ENCODE peak calls at places on chromosomes 5 and 9, in four cellular contexts. G is lung, T is WERI-Rb-1, J is tibial nerve. C is an unnamed sample.
A peak's percentile ranks its signal among the peaks of the same experiment; 100 is the strongest.

GRCh38 chr9:124513374-124513994 is 6.3 kb upstream of the NR5A1 start:
- DNase-seq in G (no peak), T (no peak), J (no peak), C (no peak)

GRCh38 chr5:159208508-159209437 is 580 bp downstream of the RNF145 start:
- DNase-seq in G (no peak), T (peak; percentile 47), J (peak; percentile 24), C (no peak)

GRCh38 chr5:145975361-145976066 is 39.1 kb downstream of the SH3RF2 start:
- DNase-seq in G (no peak), T (no peak), J (no peak), C (no peak)

GRCh38 chr9:110095776-110096175 is 112.2 kb downstream of the C9orf152 start:
- DNase-seq in G (no peak), T (no peak), J (no peak), C (no peak)

GRCh38 chr5:146703499-146703898 is 175.1 kb downstream of the PPP2R2B start:
- DNase-seq in G (no peak), T (no peak), J (no peak), C (no peak)

GRCh38 chr9:19050637-19051591 is 1.7 kb downstream of the RRAGA start:
- DNase-seq in G (no peak), T (no peak), J (no peak), C (no peak)

GRCh38 chr9:99680191-99680590 is 141.5 kb upstream of the NR4A3 start:
- DNase-seq in G (no peak), T (no peak), J (no peak), C (no peak)

GRCh38 chr5:102545175-102545574 is 46.4 kb upstream of the SLCO6A1 start:
- DNase-seq in G (no peak), T (peak; percentile 55), J (no peak), C (no peak)

GRCh38 chr9:129237195-129237611 is 59.1 kb upstream of the IER5L start:
- DNase-seq in G (no peak), T (no peak), J (no peak), C (peak; percentile 71)

GRCh38 chr5:170218730-170219129 is 14.1 kb upstream of the C5orf58 start:
- DNase-seq in G (no peak), T (no peak), J (no peak), C (no peak)

GRCh38 chr9:114404531-114404930 is 16.7 kb upstream of the AKNA start:
- DNase-seq in G (no peak), T (no peak), J (no peak), C (no peak)

GRCh38 chr9:127223810-127224177 is 40.8 kb upstream of the GARNL3 start:
- DNase-seq in G (no peak), T (no peak), J (no peak), C (no peak)

GRCh38 chr5:138951986-138952735 is 77.0 kb upstream of the LRRTM2 start:
- DNase-seq in G (no peak), T (no peak), J (no peak), C (no peak)

GRCh38 chr5:88000877-88001276 is 267.8 kb downstream of the TMEM161B start:
- DNase-seq in G (no peak), T (no peak), J (no peak), C (no peak)

GRCh38 chr9:133114451-133114885 is 6.6 kb downstream of the RALGDS start:
- DNase-seq in G (no peak), T (peak; percentile 78), J (no peak), C (peak; percentile 51)

GRCh38 chr9:76379494-76379893 is 14.7 kb downstream of the RFK start:
- DNase-seq in G (no peak), T (no peak), J (no peak), C (no peak)

GRCh38 chr5:127320032-127320945 is 29.7 kb downstream of the MEGF10 start:
- DNase-seq in G (no peak), T (no peak), J (no peak), C (no peak)

GRCh38 chr9:655875-656274 is 185.6 kb upstream of the DMRT1 start:
- DNase-seq in G (peak; percentile 55), T (no peak), J (peak; percentile 61), C (no peak)

GRCh38 chr9:3946840-3947239 is 353.0 kb downstream of the GLIS3 start:
- DNase-seq in G (no peak), T (no peak), J (no peak), C (no peak)

GRCh38 chr5:170628691-170629565 is 125.1 kb downstream of the KCNIP1 start:
- DNase-seq in G (no peak), T (no peak), J (no peak), C (no peak)

GRCh38 chr9:123523828-123524227 is 167.8 kb downstream of the CRB2 start:
- DNase-seq in G (no peak), T (no peak), J (no peak), C (no peak)

GRCh38 chr5:176529824-176530195 is 7.4 kb downstream of the RNF44 start:
- DNase-seq in G (no peak), T (no peak), J (no peak), C (no peak)

GRCh38 chr5:91269198-91269597 is 113.9 kb downstream of the ARRDC3 start:
- DNase-seq in G (no peak), T (no peak), J (no peak), C (peak; percentile 62)

GRCh38 chr5:57366744-57367143 is 115.9 kb downstream of the ACTBL2 start:
- DNase-seq in G (no peak), T (no peak), J (no peak), C (no peak)

GRCh38 chr5:180600554-180601041 is 9.3 kb upstream of the SCGB3A1 start:
- DNase-seq in G (peak; percentile 59), T (no peak), J (no peak), C (no peak)

GRCh38 chr9:98701576-98701975 is 7.2 kb downstream of the GABBR2 start:
- DNase-seq in G (no peak), T (no peak), J (no peak), C (no peak)

GRCh38 chr9:91253488-91253887 is 108.2 kb downstream of the AUH start:
- DNase-seq in G (no peak), T (no peak), J (no peak), C (no peak)

GRCh38 chr5:79508794-79509193 is 5.1 kb downstream of the HOMER1 start:
- DNase-seq in G (no peak), T (no peak), J (no peak), C (no peak)
- H3K27me3 ChIP-seq in G (no peaks in the 10 kb centered on the region), T (no peaks in the 10 kb centered on the region), J (no peaks in the 10 kb centered on the region), C (no peaks in the 10 kb centered on the region)

GRCh38 chr9:137955586-137955985 is 78.0 kb downstream of the CACNA1B start:
- DNase-seq in G (no peak), T (no peak), J (no peak), C (no peak)
- H3K27me3 ChIP-seq in G (peaks cover 4% of the 10 kb centered on the region), T (no peaks in the 10 kb centered on the region), J (no peaks in the 10 kb centered on the region), C (no peaks in the 10 kb centered on the region)

DNA sequence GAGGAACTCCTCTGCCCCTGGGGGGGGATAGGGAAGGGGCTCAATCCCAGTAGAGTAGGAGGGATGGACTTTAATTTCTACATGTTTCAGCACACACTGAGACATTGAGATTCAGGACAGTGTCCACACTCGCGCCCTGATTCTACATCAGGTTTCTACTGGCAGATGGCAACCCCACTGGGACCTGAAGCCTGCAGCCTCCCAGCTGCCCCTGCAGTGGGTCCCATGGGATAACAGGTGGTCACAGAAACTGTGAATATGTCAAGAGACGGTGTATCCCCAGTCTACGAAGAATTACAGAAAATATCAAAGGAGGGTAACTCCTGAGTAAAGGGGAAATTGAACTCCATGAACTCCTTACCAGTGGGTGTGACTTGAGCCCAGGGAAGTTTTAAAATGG is 2.4 kb upstream of the TERT start:
- DNase-seq in G (no peak), T (peak; percentile 62), J (no peak), C (no peak)
- H3K27me3 ChIP-seq in G (peaks cover 23% of the 10 kb centered on the region), T (no peaks in the 10 kb centered on the region), J (peaks cover 34% of the 10 kb centered on the region), C (peaks cover 39% of the 10 kb centered on the region)

DNA sequence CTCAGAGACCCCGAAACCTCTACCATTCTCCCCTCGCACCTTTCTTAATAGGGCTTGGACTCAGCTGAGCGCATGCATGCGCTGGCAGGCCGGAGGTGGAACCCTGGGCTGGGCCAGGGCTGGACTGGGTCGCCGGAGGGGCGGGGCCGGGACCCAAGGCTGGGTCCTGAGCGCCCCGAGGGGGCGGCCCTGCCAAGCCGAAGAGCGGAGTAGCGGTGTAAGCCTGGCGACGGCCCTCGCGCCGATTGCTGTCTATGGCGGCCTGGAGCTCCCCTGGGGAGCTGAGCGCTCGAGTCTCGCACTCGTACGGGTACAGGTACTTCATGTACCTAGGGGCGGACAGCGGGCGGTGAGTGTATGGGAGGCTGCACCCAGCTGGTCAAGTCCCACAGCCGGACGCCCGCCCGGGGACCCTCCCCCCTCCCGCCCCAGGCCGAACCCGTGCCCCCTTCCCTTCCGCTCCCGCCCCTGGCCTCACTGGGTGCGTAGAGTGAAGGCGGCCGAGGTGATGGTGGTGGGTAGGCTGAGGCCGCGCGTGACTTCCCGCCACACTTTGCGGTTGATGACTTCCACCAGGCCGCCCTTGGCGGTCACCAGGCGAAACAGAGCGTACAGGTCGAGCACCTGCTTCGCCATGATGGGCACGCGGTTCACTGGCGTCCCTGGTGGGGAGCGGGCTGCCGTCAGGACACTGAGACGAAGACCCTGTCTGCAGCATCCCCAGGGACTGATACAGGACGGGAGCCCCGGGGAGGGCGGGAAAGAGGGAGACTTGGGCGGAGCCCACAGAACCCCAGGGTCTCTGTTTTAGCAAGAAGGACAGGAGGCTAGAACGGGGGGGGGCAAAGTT is 3.3 kb upstream of the DCTN3 start:
- DNase-seq in G (no peak), T (no peak), J (no peak), C (no peak)
- H3K27me3 ChIP-seq in G (peaks cover 7% of the 10 kb centered on the region), T (peaks cover 10% of the 10 kb centered on the region), J (peaks cover 72% of the 10 kb centered on the region), C (peaks cover 46% of the 10 kb centered on the region)

GRCh38 chr9:14346301-14346721 is 32.4 kb upstream of the NFIB start:
- DNase-seq in G (no peak), T (no peak), J (no peak), C (no peak)

GRCh38 chr9:14349141-14349817 is 35.3 kb upstream of the NFIB start:
- DNase-seq in G (no peak), T (no peak), J (no peak), C (no peak)

GRCh38 chr9:14346826-14347407 is 33.0 kb upstream of the NFIB start:
- DNase-seq in G (no peak), T (no peak), J (no peak), C (no peak)

GRCh38 chr9:14348241-14349140 is 34.5 kb upstream of the NFIB start:
- DNase-seq in G (no peak), T (no peak), J (no peak), C (no peak)

DNA sequence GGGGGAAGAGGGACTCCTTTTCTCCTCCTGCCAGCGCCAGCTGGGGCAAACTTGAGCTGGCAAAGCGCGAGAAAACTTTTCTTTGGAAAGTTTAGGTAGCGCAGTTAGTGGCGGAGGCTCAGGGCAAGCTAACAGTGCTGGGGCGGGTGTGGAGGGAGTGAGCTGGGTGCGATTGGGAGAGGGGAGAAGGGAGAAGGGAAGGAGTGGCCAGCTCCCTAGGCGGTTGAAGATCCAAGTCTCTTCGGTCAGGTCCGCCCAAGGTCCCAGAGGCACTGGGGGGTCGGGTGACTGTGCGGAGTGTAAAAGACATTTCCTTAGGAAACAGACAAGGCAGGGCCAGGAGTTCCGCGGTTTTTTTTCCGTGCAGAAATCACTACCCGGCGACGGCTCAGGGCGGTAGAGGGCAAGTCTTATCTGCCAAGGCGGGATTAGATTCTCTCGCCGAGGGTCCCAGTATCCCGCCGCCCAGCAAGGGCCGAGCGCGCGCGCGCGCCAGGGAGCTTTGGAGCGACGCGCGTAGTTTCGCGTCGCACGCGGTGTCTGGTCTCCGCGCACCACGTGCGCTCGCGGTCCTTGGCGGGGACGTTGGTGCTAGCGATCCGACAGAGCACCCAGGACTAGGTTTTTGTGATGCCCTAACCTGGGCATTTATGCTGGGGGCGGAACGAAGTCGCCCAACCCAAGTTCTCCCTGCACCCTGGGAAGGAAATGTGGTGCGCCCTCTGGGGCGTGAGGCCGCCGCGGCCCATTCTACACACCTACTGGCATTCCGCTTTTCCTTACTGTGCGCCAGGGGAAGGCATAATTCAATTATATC is 33.7 kb upstream of the NFIB start:
- DNase-seq in G (no peak), T (no peak), J (no peak), C (no peak)
- H3K27me3 ChIP-seq in G (no peaks in the 10 kb centered on the region), T (peaks cover 26% of the 10 kb centered on the region), J (peaks cover 61% of the 10 kb centered on the region), C (peaks cover 21% of the 10 kb centered on the region)

GRCh38 chr5:64451551-64451950 is 54.3 kb upstream of the RGS7BP start:
- DNase-seq in G (no peak), T (no peak), J (no peak), C (no peak)
- H3K27me3 ChIP-seq in G (no peaks in the 10 kb centered on the region), T (no peaks in the 10 kb centered on the region), J (no peaks in the 10 kb centered on the region), C (no peaks in the 10 kb centered on the region)